ENCODE peak calls at places on chromosomes 6 and 20, in eight cellular contexts. One of them, this sample, is unnamed.

GRCh38 chr20:53749499-53749898 is 155.9 kb upstream of the ZNF217 start:
- DNase-seq in ACHN: no peak
- DNase-seq in mesenchymal stem cell: no peak
- DNase-seq in fibroblast of mammary gland: no peak
- DNase-seq in AG20443: no peak
- DNase-seq in fibroblast of pulmonary artery: no peak
- DNase-seq in A549: no peak
- DNase-seq in heart right ventricle: no peak
- DNase-seq in this sample: no peak

GRCh38 chr6:158648682-158649131 is 1.1 kb upstream of the SYTL3 start:
- DNase-seq in A549: no peak
- DNase-seq in heart right ventricle: no peak
- DNase-seq in fibroblast of mammary gland: peak
- DNase-seq in ACHN: peak
- DNase-seq in AG20443: peak
- DNase-seq in fibroblast of pulmonary artery: peak
- DNase-seq in mesenchymal stem cell: peak
- DNase-seq in this sample: peak

GRCh38 chr6:45423111-45423900 is 45.6 kb upstream of the SUPT3H start:
- DNase-seq in mesenchymal stem cell: peak
- DNase-seq in heart right ventricle: peak
- DNase-seq in fibroblast of pulmonary artery: no peak
- DNase-seq in fibroblast of mammary gland: peak
- DNase-seq in A549: no peak
- DNase-seq in AG20443: peak
- DNase-seq in ACHN: peak
- DNase-seq in this sample: no peak

GRCh38 chr6:75563032-75563431 is 38.6 kb upstream of the SENP6 start:
- DNase-seq in AG20443: peak
- DNase-seq in heart right ventricle: no peak
- DNase-seq in fibroblast of pulmonary artery: peak
- DNase-seq in mesenchymal stem cell: peak
- DNase-seq in A549: peak
- DNase-seq in fibroblast of mammary gland: peak
- DNase-seq in ACHN: peak
- DNase-seq in this sample: peak

GRCh38 chr20:12321746-12322145 is 404.1 kb downstream of the BTBD3 start:
- DNase-seq in A549: no peak
- DNase-seq in ACHN: no peak
- DNase-seq in heart right ventricle: no peak
- DNase-seq in mesenchymal stem cell: no peak
- DNase-seq in AG20443: no peak
- DNase-seq in fibroblast of pulmonary artery: no peak
- DNase-seq in fibroblast of mammary gland: no peak
- DNase-seq in this sample: no peak

GRCh38 chr20:4457566-4458543 is 263.9 kb upstream of the PRND start:
- DNase-seq in fibroblast of pulmonary artery: no peak
- DNase-seq in mesenchymal stem cell: no peak
- DNase-seq in ACHN: no peak
- DNase-seq in AG20443: no peak
- DNase-seq in fibroblast of mammary gland: no peak
- DNase-seq in heart right ventricle: no peak
- DNase-seq in A549: no peak
- DNase-seq in this sample: no peak

GRCh38 chr20:61047515-61047914 is 204.5 kb upstream of the CDH4 start:
- DNase-seq in fibroblast of pulmonary artery: no peak
- DNase-seq in A549: no peak
- DNase-seq in ACHN: no peak
- DNase-seq in mesenchymal stem cell: no peak
- DNase-seq in heart right ventricle: no peak
- DNase-seq in fibroblast of mammary gland: no peak
- DNase-seq in AG20443: no peak
- DNase-seq in this sample: no peak

GRCh38 chr6:151723152-151723551 is 84.3 kb upstream of the ESR1 start:
- DNase-seq in fibroblast of pulmonary artery: no peak
- DNase-seq in mesenchymal stem cell: no peak
- DNase-seq in A549: no peak
- DNase-seq in ACHN: no peak
- DNase-seq in AG20443: no peak
- DNase-seq in heart right ventricle: no peak
- DNase-seq in fibroblast of mammary gland: no peak
- DNase-seq in this sample: no peak

GRCh38 chr20:44212792-44213191 is 2.2 kb upstream of the OSER1 start:
- DNase-seq in ACHN: no peak
- DNase-seq in heart right ventricle: no peak
- DNase-seq in fibroblast of mammary gland: peak
- DNase-seq in mesenchymal stem cell: no peak
- DNase-seq in AG20443: no peak
- DNase-seq in A549: no peak
- DNase-seq in fibroblast of pulmonary artery: no peak
- DNase-seq in this sample: no peak

GRCh38 chr20:34896086-34896551 is 19.7 kb downstream of the ACSS2 start:
- DNase-seq in mesenchymal stem cell: no peak
- DNase-seq in fibroblast of pulmonary artery: no peak
- DNase-seq in heart right ventricle: peak
- DNase-seq in ACHN: no peak
- DNase-seq in fibroblast of mammary gland: no peak
- DNase-seq in AG20443: no peak
- DNase-seq in A549: no peak
- DNase-seq in this sample: no peak

GRCh38 chr20:14518648-14519047 is 181.2 kb upstream of the FLRT3 start:
- DNase-seq in heart right ventricle: no peak
- DNase-seq in mesenchymal stem cell: no peak
- DNase-seq in ACHN: no peak
- DNase-seq in fibroblast of mammary gland: no peak
- DNase-seq in fibroblast of pulmonary artery: no peak
- DNase-seq in AG20443: no peak
- DNase-seq in A549: no peak
- DNase-seq in this sample: no peak

GRCh38 chr6:150211700-150212615 is 69.1 kb downstream of the PPP1R14C start:
- DNase-seq in mesenchymal stem cell: peak
- DNase-seq in AG20443: no peak
- DNase-seq in ACHN: no peak
- DNase-seq in A549: no peak
- DNase-seq in fibroblast of pulmonary artery: no peak
- DNase-seq in heart right ventricle: no peak
- DNase-seq in fibroblast of mammary gland: peak
- DNase-seq in this sample: no peak

GRCh38 chr6:12071064-12071615 is 59.0 kb downstream of the HIVEP1 start:
- DNase-seq in fibroblast of pulmonary artery: no peak
- DNase-seq in A549: no peak
- DNase-seq in fibroblast of mammary gland: no peak
- DNase-seq in AG20443: no peak
- DNase-seq in mesenchymal stem cell: no peak
- DNase-seq in ACHN: no peak
- DNase-seq in heart right ventricle: no peak
- DNase-seq in this sample: no peak

GRCh38 chr6:162730502-162730901 is 2.7 kb downstream of the PACRG start:
- DNase-seq in heart right ventricle: no peak
- DNase-seq in mesenchymal stem cell: no peak
- DNase-seq in fibroblast of mammary gland: no peak
- DNase-seq in A549: no peak
- DNase-seq in fibroblast of pulmonary artery: no peak
- DNase-seq in AG20443: no peak
- DNase-seq in ACHN: no peak
- DNase-seq in this sample: no peak

GRCh38 chr6:131997450-131998153 is 46.4 kb upstream of the CCN2 start:
- DNase-seq in AG20443: no peak
- DNase-seq in fibroblast of mammary gland: no peak
- DNase-seq in fibroblast of pulmonary artery: no peak
- DNase-seq in mesenchymal stem cell: no peak
- DNase-seq in A549: no peak
- DNase-seq in ACHN: no peak
- DNase-seq in heart right ventricle: no peak
- DNase-seq in this sample: peak

GRCh38 chr20:8932192-8933150 is 136.4 kb upstream of the PLCB4 start:
- DNase-seq in fibroblast of pulmonary artery: peak
- DNase-seq in A549: peak
- DNase-seq in mesenchymal stem cell: peak
- DNase-seq in AG20443: peak
- DNase-seq in heart right ventricle: peak
- DNase-seq in fibroblast of mammary gland: peak
- DNase-seq in ACHN: peak
- DNase-seq in this sample: peak

GRCh38 chr20:50372770-50373088 is 137.5 kb upstream of the PTPN1 start:
- DNase-seq in mesenchymal stem cell: no peak
- DNase-seq in ACHN: peak
- DNase-seq in fibroblast of pulmonary artery: no peak
- DNase-seq in fibroblast of mammary gland: no peak
- DNase-seq in AG20443: no peak
- DNase-seq in A549: peak
- DNase-seq in heart right ventricle: no peak
- DNase-seq in this sample: no peak

GRCh38 chr6:118748311-118749062 is 97.1 kb upstream of the CEP85L start:
- DNase-seq in fibroblast of mammary gland: peak
- DNase-seq in ACHN: peak
- DNase-seq in fibroblast of pulmonary artery: no peak
- DNase-seq in A549: no peak
- DNase-seq in heart right ventricle: peak
- DNase-seq in AG20443: peak
- DNase-seq in mesenchymal stem cell: peak
- DNase-seq in this sample: peak

GRCh38 chr6:162964703-162965140 is 236.9 kb downstream of the PACRG start:
- DNase-seq in A549: no peak
- DNase-seq in fibroblast of mammary gland: peak
- DNase-seq in ACHN: peak
- DNase-seq in heart right ventricle: peak
- DNase-seq in fibroblast of pulmonary artery: peak
- DNase-seq in AG20443: peak
- DNase-seq in mesenchymal stem cell: peak
- DNase-seq in this sample: peak

GRCh38 chr6:137044366-137045220 is at the start of gene IL20RA:
- DNase-seq in ACHN: peak
- DNase-seq in fibroblast of pulmonary artery: no peak
- DNase-seq in heart right ventricle: peak
- DNase-seq in fibroblast of mammary gland: no peak
- DNase-seq in mesenchymal stem cell: peak
- DNase-seq in AG20443: peak
- DNase-seq in A549: peak
- DNase-seq in this sample: peak

GRCh38 chr6:110544472-110544871 is 68.1 kb upstream of the SLC22A16 start:
- DNase-seq in A549: no peak
- DNase-seq in fibroblast of pulmonary artery: no peak
- DNase-seq in mesenchymal stem cell: no peak
- DNase-seq in fibroblast of mammary gland: no peak
- DNase-seq in ACHN: no peak
- DNase-seq in AG20443: no peak
- DNase-seq in heart right ventricle: no peak
- DNase-seq in this sample: no peak

GRCh38 chr6:62805431-62805830 is 405.8 kb upstream of the FKBP1C start:
- DNase-seq in mesenchymal stem cell: no peak
- DNase-seq in ACHN: no peak
- DNase-seq in A549: no peak
- DNase-seq in heart right ventricle: no peak
- DNase-seq in AG20443: no peak
- DNase-seq in fibroblast of pulmonary artery: no peak
- DNase-seq in fibroblast of mammary gland: no peak
- DNase-seq in this sample: peak

GRCh38 chr6:169831450-169832246 is 80.2 kb downstream of the ERMARD start:
- DNase-seq in fibroblast of mammary gland: peak
- DNase-seq in AG20443: peak
- DNase-seq in ACHN: peak
- DNase-seq in fibroblast of pulmonary artery: peak
- DNase-seq in mesenchymal stem cell: peak
- DNase-seq in heart right ventricle: peak
- DNase-seq in A549: peak
- DNase-seq in this sample: peak

GRCh38 chr20:35320396-35321126 is 28.3 kb upstream of the FAM83C start:
- DNase-seq in A549: no peak
- DNase-seq in AG20443: peak
- DNase-seq in ACHN: peak
- DNase-seq in heart right ventricle: no peak
- DNase-seq in mesenchymal stem cell: peak
- DNase-seq in fibroblast of mammary gland: peak
- DNase-seq in fibroblast of pulmonary artery: peak
- DNase-seq in this sample: peak

GRCh38 chr6:83294676-83295075 is 101.5 kb downstream of the RWDD2A start:
- DNase-seq in heart right ventricle: no peak
- DNase-seq in A549: no peak
- DNase-seq in fibroblast of mammary gland: no peak
- DNase-seq in AG20443: no peak
- DNase-seq in fibroblast of pulmonary artery: no peak
- DNase-seq in ACHN: no peak
- DNase-seq in mesenchymal stem cell: no peak
- DNase-seq in this sample: no peak

GRCh38 chr20:63346131-63347080 is 14.7 kb downstream of the CHRNA4 start:
- DNase-seq in heart right ventricle: no peak
- DNase-seq in AG20443: no peak
- DNase-seq in A549: no peak
- DNase-seq in mesenchymal stem cell: no peak
- DNase-seq in fibroblast of mammary gland: no peak
- DNase-seq in fibroblast of pulmonary artery: no peak
- DNase-seq in ACHN: no peak
- DNase-seq in this sample: no peak

GRCh38 chr20:34979366-34980153 is 23.9 kb downstream of the MYH7B start:
- DNase-seq in mesenchymal stem cell: no peak
- DNase-seq in A549: no peak
- DNase-seq in ACHN: no peak
- DNase-seq in heart right ventricle: peak
- DNase-seq in AG20443: no peak
- DNase-seq in fibroblast of mammary gland: no peak
- DNase-seq in fibroblast of pulmonary artery: no peak
- DNase-seq in this sample: no peak

GRCh38 chr20:63224272-63225081 is 8.5 kb upstream of the YTHDF1 start:
- DNase-seq in AG20443: no peak
- DNase-seq in heart right ventricle: peak
- DNase-seq in fibroblast of mammary gland: peak
- DNase-seq in A549: peak
- DNase-seq in ACHN: peak
- DNase-seq in mesenchymal stem cell: peak
- DNase-seq in fibroblast of pulmonary artery: peak
- DNase-seq in this sample: peak

This sample was measured in iris pigment epithelial cell.